ENCODE peak calls at places on chromosomes 6 and 20, in ten cellular contexts. Q, W, B, P, N, D, O, G, C and K are unnamed samples.

GRCh38 chr6:169960531-169960890 is 209.1 kb downstream of the ERMARD start:
- DNase-seq in B (no peak), P (no peak), O (no peak), Q (no peak), G (no peak), D (no peak), W (no peak), C (no peak), N (no peak), K (no peak)

GRCh38 chr6:51494342-51494741 is 593.1 kb downstream of the PKHD1 start:
- DNase-seq in C (no peak), P (no peak), D (no peak), O (no peak), N (no peak), W (no peak), G (no peak), B (no peak), Q (no peak), K (no peak)

GRCh38 chr6:139852484-139853140 is 478.2 kb upstream of the CITED2 start:
- DNase-seq in N (no peak), G (no peak), W (peak), C (no peak), D (no peak), O (no peak), B (peak), P (peak), Q (no peak), K (peak)

GRCh38 chr20:64232794-64233193 is 22.8 kb upstream of the PCMTD2 start:
- DNase-seq in P (no peak), D (peak), G (peak), O (no peak), B (no peak), N (no peak), Q (no peak), W (no peak), C (peak), K (no peak)

GRCh38 chr6:129593233-129593564 is 116.8 kb downstream of the ARHGAP18 start:
- DNase-seq in N (no peak), B (no peak), Q (no peak), W (no peak), G (no peak), P (peak), O (no peak), D (no peak), C (no peak), K (no peak)

GRCh38 chr6:46734867-46735719 is at the start of gene PLA2G7:
- DNase-seq in W (peak), O (peak), C (peak), P (peak), G (peak), B (peak), D (peak), Q (no peak), N (no peak), K (no peak)

GRCh38 chr6:120869397-120869796 is 464.9 kb downstream of the TBC1D32 start:
- DNase-seq in N (no peak), O (peak), B (peak), Q (no peak), G (no peak), D (no peak), P (no peak), C (no peak), W (peak), K (no peak)

GRCh38 chr6:163416380-163416629 is 1.8 kb downstream of the QKI start:
- DNase-seq in W (no peak), N (no peak), O (no peak), P (no peak), G (no peak), D (no peak), C (peak), Q (no peak), B (no peak), K (no peak)

GRCh38 chr6:52937908-52938307 is 28.4 kb upstream of the GSTA3 start:
- DNase-seq in Q (no peak), W (no peak), O (no peak), B (peak), G (no peak), P (peak), D (no peak), N (no peak), C (no peak), K (no peak)

GRCh38 chr20:13453367-13453766 is 185.4 kb downstream of the TASP1 start:
- DNase-seq in W (no peak), Q (no peak), P (no peak), B (no peak), N (no peak), C (no peak), O (no peak), D (no peak), G (no peak), K (no peak)

GRCh38 chr6:37048851-37049734 is 43.6 kb downstream of the FGD2 start:
- DNase-seq in P (peak), C (no peak), N (peak), Q (peak), G (peak), B (peak), O (no peak), D (no peak), W (peak), K (peak)

GRCh38 chr20:3188823-3189413 is 15.6 kb downstream of the DDRGK1 start:
- DNase-seq in W (no peak), O (no peak), C (no peak), D (no peak), G (no peak), P (no peak), N (no peak), B (no peak), Q (no peak), K (no peak)

GRCh38 chr6:144745434-144745833 is 460.3 kb downstream of the UTRN start:
- DNase-seq in N (no peak), O (no peak), Q (no peak), C (peak), W (no peak), B (no peak), D (no peak), G (no peak), P (no peak), K (no peak)

GRCh38 chr20:19934792-19935491 is 82.2 kb upstream of the NAA20 start:
- DNase-seq in P (no peak), G (peak), W (peak), D (peak), O (no peak), N (no peak), C (peak), B (peak), Q (no peak), K (no peak)

GRCh38 chr6:21367649-21368154 is 225.8 kb upstream of the SOX4 start:
- DNase-seq in D (no peak), W (no peak), B (peak), P (no peak), O (no peak), Q (no peak), N (no peak), G (no peak), C (no peak), K (no peak)

GRCh38 chr6:4270799-4271198 is 135.4 kb upstream of the ECI2 start:
- DNase-seq in Q (no peak), O (no peak), W (no peak), C (no peak), N (no peak), D (no peak), G (no peak), B (peak), P (peak), K (no peak)

GRCh38 chr20:34475979-34476736 is 40.1 kb upstream of the DYNLRB1 start:
- DNase-seq in D (peak), W (peak), G (peak), N (no peak), C (no peak), P (peak), O (no peak), Q (no peak), B (no peak), K (no peak)

GRCh38 chr20:53652090-53652858 is 58.6 kb upstream of the ZNF217 start:
- DNase-seq in B (no peak), C (no peak), G (no peak), W (peak), Q (no peak), P (no peak), O (no peak), D (no peak), N (no peak), K (no peak)

GRCh38 chr6:78492351-78493010 is 374.9 kb upstream of the IRAK1BP1 start:
- DNase-seq in C (no peak), O (no peak), D (no peak), Q (no peak), N (no peak), G (no peak), B (peak), W (no peak), P (peak), K (no peak)

GRCh38 chr6:72953901-72954494 is 271.3 kb downstream of the KHDC1L start:
- DNase-seq in Q (no peak), N (no peak), D (no peak), P (peak), G (no peak), B (peak), O (no peak), C (peak), W (no peak), K (no peak)

GRCh38 chr6:27295301-27296079 is 16.6 kb downstream of the POM121L2 start:
- DNase-seq in B (peak), D (no peak), N (peak), P (peak), Q (no peak), O (no peak), G (no peak), C (peak), W (peak), K (peak)

GRCh38 chr6:124633655-124634054 is 328.6 kb upstream of the RNF217 start:
- DNase-seq in N (no peak), Q (no peak), D (no peak), C (no peak), P (no peak), B (no peak), W (no peak), G (no peak), O (no peak), K (no peak)

GRCh38 chr6:658244-658643 is 1.3 kb upstream of the HUS1B start:
- DNase-seq in N (peak), D (no peak), W (no peak), C (no peak), G (no peak), B (no peak), P (peak), O (no peak), Q (no peak), K (peak)

GRCh38 chr20:31551581-31552081 is 37.4 kb downstream of the HM13 start:
- DNase-seq in B (no peak), N (no peak), D (no peak), P (peak), O (no peak), W (no peak), Q (no peak), G (no peak), C (no peak), K (no peak)

GRCh38 chr6:108198761-108199498 is 33.1 kb downstream of the NR2E1 start:
- DNase-seq in Q (no peak), P (no peak), C (no peak), D (no peak), N (no peak), G (no peak), W (no peak), O (no peak), B (no peak), K (no peak)

GRCh38 chr6:49693512-49693911 is 19.8 kb downstream of the CRISP2 start:
- DNase-seq in B (no peak), O (no peak), Q (no peak), G (no peak), P (no peak), N (no peak), W (no peak), C (no peak), D (no peak), K (no peak)

GRCh38 chr20:9147553-9148024 is 78.7 kb downstream of the PLCB4 start:
- DNase-seq in B (peak), P (peak), D (no peak), G (no peak), W (peak), Q (no peak), N (no peak), O (no peak), C (no peak), K (no peak)

GRCh38 chr6:48389146-48390043 is 278.4 kb upstream of the PTCHD4 start:
- DNase-seq in G (no peak), D (no peak), O (no peak), P (no peak), B (no peak), C (no peak), N (no peak), Q (no peak), W (no peak), K (no peak)

GRCh38 chr6:138539882-138540281 is 40.6 kb upstream of the NHSL1 start:
- DNase-seq in P (no peak), Q (no peak), B (no peak), N (no peak), W (no peak), C (no peak), G (no peak), D (no peak), O (no peak), K (no peak)
- H3K27ac ChIP-seq in P (peak), Q (no peak), B (no peak), N (no peak), W (peak), C (no peak), G (peak), D (no peak), O (no peak), K (peak)

DNA sequence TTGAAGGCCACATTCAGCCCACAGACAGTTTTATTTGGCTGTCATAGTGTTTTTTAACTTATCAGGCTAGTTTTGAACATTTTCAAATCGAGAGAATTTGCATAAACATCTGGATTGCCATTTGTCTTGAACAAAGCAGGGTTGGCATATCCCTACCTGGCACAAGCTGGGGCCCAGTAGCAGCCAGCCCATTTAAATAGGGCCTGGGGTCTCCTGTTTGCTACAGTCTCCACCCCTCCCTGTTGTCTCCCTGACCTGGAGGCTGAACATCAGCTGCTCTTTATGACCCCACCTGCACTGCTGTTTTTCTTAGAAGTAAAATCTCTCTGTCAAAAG is 10.5 kb downstream of the BCAS4 start:
- DNase-seq in D (no peak), O (no peak), Q (no peak), P (no peak), G (no peak), W (no peak), N (no peak), B (no peak), C (no peak), K (no peak)
- H3K4me3 ChIP-seq in D (no peak), O (no peak), Q (peak), P (no peak), G (no peak), W (no peak), N (no peak), B (no peak), C (no peak), K (no peak)

GRCh38 chr6:13303668-13304017 is 24.7 kb downstream of the TBC1D7 start:
- DNase-seq in W (peak), O (no peak), P (peak), D (peak), N (no peak), Q (no peak), C (peak), B (no peak), G (peak), K (peak)

GRCh38 chr6:13302751-13303667 is 25.3 kb downstream of the TBC1D7 start:
- DNase-seq in G (peak), P (peak), D (peak), W (peak), B (peak), Q (no peak), N (peak), O (no peak), C (peak), K (peak)

GRCh38 chr6:13304101-13304500 is 24.2 kb downstream of the TBC1D7 start:
- DNase-seq in C (no peak), W (no peak), B (no peak), N (no peak), G (no peak), Q (no peak), O (no peak), P (peak), D (no peak), K (no peak)

GRCh38 chr6:13300649-13301590 is 27.4 kb downstream of the TBC1D7 start:
- DNase-seq in B (no peak), N (no peak), D (no peak), O (no peak), G (no peak), W (no peak), Q (no peak), P (no peak), C (no peak), K (no peak)

GRCh38 chr6:13302291-13302690 is 26.0 kb downstream of the TBC1D7 start:
- DNase-seq in P (no peak), O (no peak), Q (no peak), G (no peak), C (no peak), N (no peak), B (no peak), D (no peak), W (no peak), K (no peak)
- H3K27ac ChIP-seq in P (peak), O (no peak), Q (no peak), G (peak), C (peak), N (no peak), B (no peak), D (peak), W (peak), K (peak)

GRCh38 chr6:149483849-149484635 is 772 bp downstream of the ZC3H12D start:
- DNase-seq in O (no peak), C (no peak), P (no peak), G (no peak), B (no peak), W (no peak), D (no peak), N (no peak), Q (no peak), K (no peak)
- H3K4me3 ChIP-seq in O (no peak), C (no peak), P (no peak), G (peak), B (no peak), W (no peak), D (peak), N (no peak), Q (peak), K (no peak)

GRCh38 chr20:45836841-45837240 is 3.2 kb downstream of the SNX21 start:
- DNase-seq in C (no peak), W (no peak), N (peak), B (no peak), G (no peak), D (no peak), Q (no peak), O (no peak), P (peak), K (no peak)

GRCh38 chr20:45833030-45833882 is at the start of gene SNX21:
- DNase-seq in O (no peak), G (peak), C (peak), Q (no peak), N (peak), P (peak), D (peak), B (peak), W (peak), K (peak)

GRCh38 chr20:45834797-45835161 is 1.2 kb downstream of the SNX21 start:
- DNase-seq in N (no peak), C (no peak), W (no peak), O (no peak), Q (no peak), P (no peak), G (no peak), D (no peak), B (no peak), K (no peak)

GRCh38 chr20:45833883-45834796 is 541 bp downstream of the SNX21 start:
- DNase-seq in D (peak), O (peak), C (peak), B (peak), P (peak), Q (no peak), G (peak), W (peak), N (peak), K (no peak)

DNA sequence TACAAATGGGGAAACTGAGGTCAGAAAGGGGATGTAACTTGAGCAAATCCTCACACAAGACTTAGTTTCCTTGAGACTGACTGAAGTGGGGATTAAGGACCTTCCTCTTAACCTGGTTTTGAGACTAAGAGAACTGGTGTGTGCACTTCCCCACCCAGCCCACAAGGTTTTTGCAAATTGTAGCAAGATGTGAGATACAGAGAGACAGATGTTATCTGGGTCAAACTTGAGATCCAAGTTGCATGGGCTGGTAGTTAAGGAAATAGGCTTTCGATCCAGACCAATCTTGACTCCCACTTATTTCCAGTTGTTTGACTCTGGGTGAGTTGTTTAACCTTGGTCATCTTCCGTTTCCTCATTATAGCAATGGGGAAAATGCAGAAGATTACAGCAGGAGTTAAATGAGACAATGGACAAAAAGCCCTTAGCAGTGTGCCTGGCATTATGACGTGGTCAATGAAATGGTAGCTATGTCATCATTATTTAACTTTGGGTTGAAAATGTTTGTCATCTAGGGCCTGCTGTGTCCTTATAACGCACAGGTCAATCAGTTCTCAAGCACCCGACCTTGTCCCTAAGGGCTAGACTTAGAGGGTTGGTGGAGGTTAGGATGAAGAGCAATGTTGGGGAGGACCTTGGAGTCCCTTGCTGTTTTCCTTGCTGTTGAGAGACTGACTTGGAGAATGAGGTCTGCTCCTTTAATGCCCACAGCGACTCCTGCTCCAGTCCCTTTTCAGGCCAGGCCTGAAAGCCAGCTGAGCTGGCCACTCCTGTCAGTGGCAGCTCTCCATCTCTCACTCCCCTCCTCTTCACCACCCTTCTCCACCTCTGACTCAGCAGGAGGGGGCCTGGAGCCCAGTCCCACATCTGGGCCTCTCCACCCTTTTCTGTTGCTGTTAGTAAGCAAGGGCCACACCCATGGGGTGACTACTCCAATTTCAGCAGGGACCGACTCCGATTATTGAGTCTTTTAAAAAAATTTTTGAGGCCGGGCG is 1.9 kb downstream of the SNX21 start:
- DNase-seq in Q (no peak), G (peak), B (no peak), O (no peak), N (peak), C (no peak), W (no peak), D (no peak), P (peak), K (no peak)
- H3K27ac ChIP-seq in Q (no peak), G (peak), B (no peak), O (no peak), N (peak), C (no peak), W (peak), D (no peak), P (peak), K (peak)